ENCODE peak calls at places on chromosomes 1 and 21, in six cellular contexts. U, K, D, A, O and X are unnamed samples.

GRCh38 chr1:169443923-169444322 is 16.6 kb upstream of the CCDC181 start:
- DNase-seq in U (no peak), K (no peak), O (no peak), A (no peak), D (no peak), X (no peak)

GRCh38 chr1:23673086-23673813 is 18.4 kb upstream of the RPL11 start:
- DNase-seq in A (no peak), U (no peak), K (no peak), D (peak; percentile 66), O (no peak), X (no peak)

GRCh38 chr1:196400478-196401453 is 207.5 kb downstream of the KCNT2 start:
- DNase-seq in O (no peak), K (no peak), A (peak; percentile 51), U (no peak), D (peak; percentile 20), X (no peak)

GRCh38 chr1:224730540-224730939 is 114.4 kb downstream of the CNIH3 start:
- DNase-seq in U (no peak), D (no peak), O (no peak), K (no peak), A (no peak), X (no peak)

GRCh38 chr1:8416857-8417256 is 98.9 kb downstream of the SLC45A1 start:
- DNase-seq in K (no peak), D (no peak), A (no peak), O (no peak), U (no peak), X (no peak)

GRCh38 chr21:31667639-31668038 is 8.1 kb downstream of the SOD1 start:
- DNase-seq in U (no peak), A (no peak), D (no peak), O (no peak), K (no peak), X (no peak)

GRCh38 chr1:43312212-43312623 is 11.4 kb downstream of the TIE1 start:
- DNase-seq in U (no peak), O (no peak), K (no peak), D (no peak), A (no peak), X (no peak)

GRCh38 chr21:46295996-46296752 is 10.0 kb downstream of the YBEY start:
- DNase-seq in K (no peak), O (no peak), A (peak; percentile 87), U (no peak), D (no peak), X (no peak)

GRCh38 chr1:24526940-24527542 is 24.4 kb downstream of the RCAN3 start:
- DNase-seq in U (peak; percentile 23), A (peak; percentile 3), K (peak; percentile 41), D (peak; percentile 40), O (peak; percentile 16), X (no peak)

GRCh38 chr1:107246775-107247345 is 106.0 kb downstream of the NTNG1 start:
- DNase-seq in D (no peak), U (no peak), A (no peak), O (no peak), K (no peak), X (no peak)

GRCh38 chr1:35281565-35281964 is 13.1 kb downstream of the ZMYM4 start:
- DNase-seq in O (no peak), A (no peak), K (no peak), U (no peak), D (no peak), X (no peak)

GRCh38 chr1:194297999-194298598 is 1111.7 kb upstream of the B3GALT2 start:
- DNase-seq in K (no peak), O (no peak), U (no peak), D (no peak), A (no peak), X (no peak)

GRCh38 chr1:229665912-229666558 is 40.0 kb downstream of the URB2 start:
- DNase-seq in D (no peak), A (no peak), O (no peak), U (no peak), K (no peak), X (no peak)

GRCh38 chr1:205598841-205599666 is 32.8 kb downstream of the ELK4 start:
- DNase-seq in D (no peak), O (no peak), U (peak; percentile 69), K (no peak), A (no peak), X (peak; percentile 71)

GRCh38 chr1:6998267-6998666 is 213.0 kb downstream of the CAMTA1 start:
- DNase-seq in O (no peak), K (no peak), D (no peak), A (no peak), U (no peak), X (no peak)

GRCh38 chr1:24018611-24019580 is 38.8 kb upstream of the SRSF10 start:
- DNase-seq in O (no peak), U (peak; percentile 67), A (peak; percentile 61), K (no peak), D (no peak), X (peak; percentile 15)

GRCh38 chr1:85297855-85298629 is 21.6 kb upstream of the BCL10 start:
- DNase-seq in A (peak; percentile 93), U (no peak), K (peak; percentile 57), D (no peak), O (no peak), X (no peak)

GRCh38 chr1:93613895-93614294 is 67.7 kb downstream of the BCAR3 start:
- DNase-seq in K (no peak), U (peak; percentile 16), D (no peak), O (no peak), A (peak; percentile 27), X (peak; percentile 19)

GRCh38 chr1:170367615-170368014 is 164.4 kb upstream of the GORAB start:
- DNase-seq in D (peak; percentile 21), A (no peak), U (no peak), K (no peak), O (no peak), X (no peak)

GRCh38 chr1:233293556-233294446 is 1.7 kb downstream of the PCNX2 start:
- DNase-seq in K (no peak), D (no peak), U (no peak), A (no peak), O (no peak), X (no peak)

GRCh38 chr1:234599617-234600417 is 10.2 kb downstream of the IRF2BP2 start:
- DNase-seq in D (peak; percentile 97), U (peak; percentile 79), A (peak; percentile 88), O (peak; percentile 76), K (peak; percentile 70), X (peak; percentile 74)

GRCh38 chr1:207076181-207076949 is 12.3 kb upstream of the C4BPB start:
- DNase-seq in K (no peak), D (no peak), A (no peak), U (no peak), O (no peak), X (no peak)

GRCh38 chr1:109197163-109198042 is 16.3 kb upstream of the SARS1 start:
- DNase-seq in D (no peak), K (peak; percentile 27), U (no peak), O (no peak), A (no peak), X (no peak)

GRCh38 chr1:204725821-204726448 is 40.4 kb upstream of the LRRN2 start:
- DNase-seq in D (no peak), O (no peak), K (no peak), U (no peak), A (peak; percentile 78), X (no peak)

GRCh38 chr1:112677501-112677900 is 3.0 kb downstream of the MOV10 start:
- DNase-seq in D (no peak), O (no peak), U (no peak), K (no peak), A (no peak), X (no peak)

GRCh38 chr21:37655601-37656300 is 260.5 kb downstream of the KCNJ6 start:
- DNase-seq in O (no peak), U (no peak), K (no peak), D (no peak), A (no peak), X (no peak)

GRCh38 chr1:171563675-171564074 is 58.4 kb upstream of the MYOCOS start:
- DNase-seq in U (no peak), A (no peak), D (no peak), O (no peak), K (no peak), X (no peak)

GRCh38 chr1:177871633-177872562 is 98.0 kb downstream of the SEC16B start:
- DNase-seq in U (no peak), K (no peak), D (no peak), O (no peak), A (no peak), X (no peak)

GRCh38 chr1:164363980-164364379 is 195.0 kb upstream of the PBX1 start:
- DNase-seq in D (no peak), K (no peak), A (peak; percentile 2), O (no peak), U (no peak), X (no peak)

GRCh38 chr1:17922833-17923232 is 167.7 kb downstream of the ACTL8 start:
- DNase-seq in D (peak; percentile 72), O (peak; percentile 69), K (peak; percentile 7), A (peak; percentile 29), U (peak; percentile 42), X (no peak)

GRCh38 chr1:65075123-65075976 is 72.7 kb upstream of the AK4 start:
- DNase-seq in U (peak; percentile 71), O (peak; percentile 63), D (peak; percentile 76), K (peak; percentile 51), A (peak; percentile 79), X (peak; percentile 42)

GRCh38 chr1:230355594-230355993 is 70.5 kb downstream of the PGBD5 start:
- DNase-seq in U (peak; percentile 76), K (no peak), O (no peak), D (no peak), A (no peak), X (peak; percentile 64)

GRCh38 chr1:183022202-183023145 is 746 bp upstream of the LAMC1 start:
- DNase-seq in U (peak; percentile 88), K (peak; percentile 32), O (peak; percentile 43), D (peak; percentile 47), A (peak; percentile 48), X (peak; percentile 77)

GRCh38 chr1:198157847-198158765 is 1.3 kb downstream of the NEK7 start:
- DNase-seq in O (peak; percentile 34), K (no peak), U (peak; percentile 40), A (no peak), D (peak; percentile 52), X (no peak)

GRCh38 chr1:191624044-191624443 is 534.2 kb upstream of the RGS18 start:
- DNase-seq in O (no peak), A (no peak), U (no peak), K (no peak), D (no peak), X (no peak)